ENCODE peak calls at places on chromosomes 1 and 21, in nine cellular contexts. One of them, this sample, is unnamed.

GRCh38 chr1:197614916-197615692 is 160.2 kb downstream of the DENND1B start:
- DNase-seq in upper lobe of left lung: no peak
- DNase-seq in cardiac muscle cell: peak; percentile 57
- DNase-seq in stimulated activated CD4-positive, alpha-beta T cell treated with anti-CD3 and anti-CD28 coated beads, Interleukin-1b, Interleukin-23, amount 100 ng/mL, for 4 hours: peak; percentile 2
- DNase-seq in OCI-LY7: peak; percentile 53
- DNase-seq in Right ventricle myocardium superior: no peak
- DNase-seq in effector CD8-positive, alpha-beta T cell: no peak
- DNase-seq in NCI-H1930: no peak
- DNase-seq in kidney glomerular epithelial cell: peak; percentile 42
- DNase-seq in this sample: peak; percentile 62

GRCh38 chr21:32925098-32925497 is 100.6 kb upstream of the OLIG2 start:
- DNase-seq in upper lobe of left lung: no peak
- DNase-seq in cardiac muscle cell: no peak
- DNase-seq in stimulated activated CD4-positive, alpha-beta T cell treated with anti-CD3 and anti-CD28 coated beads, Interleukin-1b, Interleukin-23, amount 100 ng/mL, for 4 hours: no peak
- DNase-seq in OCI-LY7: no peak
- DNase-seq in Right ventricle myocardium superior: no peak
- DNase-seq in effector CD8-positive, alpha-beta T cell: no peak
- DNase-seq in NCI-H1930: no peak
- DNase-seq in kidney glomerular epithelial cell: no peak
- DNase-seq in this sample: no peak

GRCh38 chr1:92464588-92465255 is 22.0 kb downstream of the GFI1 start:
- DNase-seq in upper lobe of left lung: no peak
- DNase-seq in cardiac muscle cell: no peak
- DNase-seq in stimulated activated CD4-positive, alpha-beta T cell treated with anti-CD3 and anti-CD28 coated beads, Interleukin-1b, Interleukin-23, amount 100 ng/mL, for 4 hours: no peak
- DNase-seq in OCI-LY7: no peak
- DNase-seq in Right ventricle myocardium superior: no peak
- DNase-seq in effector CD8-positive, alpha-beta T cell: no peak
- DNase-seq in NCI-H1930: no peak
- DNase-seq in kidney glomerular epithelial cell: no peak
- DNase-seq in this sample: no peak

GRCh38 chr1:156676450-156676819 is 772 bp downstream of the NES start:
- DNase-seq in upper lobe of left lung: peak; percentile 85
- DNase-seq in cardiac muscle cell: no peak
- DNase-seq in stimulated activated CD4-positive, alpha-beta T cell treated with anti-CD3 and anti-CD28 coated beads, Interleukin-1b, Interleukin-23, amount 100 ng/mL, for 4 hours: no peak
- DNase-seq in OCI-LY7: no peak
- DNase-seq in Right ventricle myocardium superior: no peak
- DNase-seq in effector CD8-positive, alpha-beta T cell: no peak
- DNase-seq in NCI-H1930: no peak
- DNase-seq in kidney glomerular epithelial cell: no peak
- DNase-seq in this sample: peak; percentile 68

GRCh38 chr21:36700961-36701911 is 2.3 kb downstream of the SIM2 start:
- DNase-seq in upper lobe of left lung: peak; percentile 79
- DNase-seq in cardiac muscle cell: peak; percentile 41
- DNase-seq in stimulated activated CD4-positive, alpha-beta T cell treated with anti-CD3 and anti-CD28 coated beads, Interleukin-1b, Interleukin-23, amount 100 ng/mL, for 4 hours: no peak
- DNase-seq in OCI-LY7: no peak
- DNase-seq in Right ventricle myocardium superior: no peak
- DNase-seq in effector CD8-positive, alpha-beta T cell: no peak
- DNase-seq in NCI-H1930: no peak
- DNase-seq in kidney glomerular epithelial cell: no peak
- DNase-seq in this sample: peak; percentile 35

GRCh38 chr1:24386241-24386640 is 27.3 kb downstream of the STPG1 start:
- DNase-seq in upper lobe of left lung: no peak
- DNase-seq in cardiac muscle cell: peak; percentile 28
- DNase-seq in stimulated activated CD4-positive, alpha-beta T cell treated with anti-CD3 and anti-CD28 coated beads, Interleukin-1b, Interleukin-23, amount 100 ng/mL, for 4 hours: no peak
- DNase-seq in OCI-LY7: no peak
- DNase-seq in Right ventricle myocardium superior: no peak
- DNase-seq in effector CD8-positive, alpha-beta T cell: no peak
- DNase-seq in NCI-H1930: no peak
- DNase-seq in kidney glomerular epithelial cell: no peak
- DNase-seq in this sample: peak; percentile 74

GRCh38 chr1:31387612-31388011 is 14.7 kb upstream of the FABP3 start:
- DNase-seq in upper lobe of left lung: no peak
- DNase-seq in cardiac muscle cell: no peak
- DNase-seq in stimulated activated CD4-positive, alpha-beta T cell treated with anti-CD3 and anti-CD28 coated beads, Interleukin-1b, Interleukin-23, amount 100 ng/mL, for 4 hours: no peak
- DNase-seq in OCI-LY7: no peak
- DNase-seq in Right ventricle myocardium superior: no peak
- DNase-seq in effector CD8-positive, alpha-beta T cell: no peak
- DNase-seq in NCI-H1930: no peak
- DNase-seq in kidney glomerular epithelial cell: no peak
- DNase-seq in this sample: no peak

GRCh38 chr21:14716761-14717396 is 170.8 kb upstream of the SAMSN1 start:
- DNase-seq in upper lobe of left lung: no peak
- DNase-seq in cardiac muscle cell: no peak
- DNase-seq in stimulated activated CD4-positive, alpha-beta T cell treated with anti-CD3 and anti-CD28 coated beads, Interleukin-1b, Interleukin-23, amount 100 ng/mL, for 4 hours: no peak
- DNase-seq in OCI-LY7: no peak
- DNase-seq in Right ventricle myocardium superior: no peak
- DNase-seq in effector CD8-positive, alpha-beta T cell: no peak
- DNase-seq in NCI-H1930: no peak
- DNase-seq in kidney glomerular epithelial cell: no peak
- DNase-seq in this sample: no peak

GRCh38 chr1:110281363-110282290 is 57.5 kb upstream of the RBM15 start:
- DNase-seq in upper lobe of left lung: no peak
- DNase-seq in cardiac muscle cell: no peak
- DNase-seq in stimulated activated CD4-positive, alpha-beta T cell treated with anti-CD3 and anti-CD28 coated beads, Interleukin-1b, Interleukin-23, amount 100 ng/mL, for 4 hours: no peak
- DNase-seq in OCI-LY7: no peak
- DNase-seq in Right ventricle myocardium superior: no peak
- DNase-seq in effector CD8-positive, alpha-beta T cell: no peak
- DNase-seq in NCI-H1930: peak; percentile 50
- DNase-seq in kidney glomerular epithelial cell: no peak
- DNase-seq in this sample: no peak

GRCh38 chr1:53637726-53638640 is 101.0 kb downstream of the GLIS1 start:
- DNase-seq in upper lobe of left lung: no peak
- DNase-seq in cardiac muscle cell: no peak
- DNase-seq in stimulated activated CD4-positive, alpha-beta T cell treated with anti-CD3 and anti-CD28 coated beads, Interleukin-1b, Interleukin-23, amount 100 ng/mL, for 4 hours: no peak
- DNase-seq in OCI-LY7: no peak
- DNase-seq in Right ventricle myocardium superior: no peak
- DNase-seq in effector CD8-positive, alpha-beta T cell: no peak
- DNase-seq in NCI-H1930: no peak
- DNase-seq in kidney glomerular epithelial cell: no peak
- DNase-seq in this sample: no peak

GRCh38 chr1:204880906-204881305 is 10.2 kb downstream of the NFASC start:
- DNase-seq in upper lobe of left lung: no peak
- DNase-seq in cardiac muscle cell: no peak
- DNase-seq in stimulated activated CD4-positive, alpha-beta T cell treated with anti-CD3 and anti-CD28 coated beads, Interleukin-1b, Interleukin-23, amount 100 ng/mL, for 4 hours: no peak
- DNase-seq in OCI-LY7: no peak
- DNase-seq in Right ventricle myocardium superior: no peak
- DNase-seq in effector CD8-positive, alpha-beta T cell: no peak
- DNase-seq in NCI-H1930: no peak
- DNase-seq in kidney glomerular epithelial cell: no peak
- DNase-seq in this sample: no peak

GRCh38 chr1:107820797-107821196 is 144.2 kb downstream of the VAV3 start:
- DNase-seq in upper lobe of left lung: no peak
- DNase-seq in cardiac muscle cell: no peak
- DNase-seq in stimulated activated CD4-positive, alpha-beta T cell treated with anti-CD3 and anti-CD28 coated beads, Interleukin-1b, Interleukin-23, amount 100 ng/mL, for 4 hours: no peak
- DNase-seq in OCI-LY7: no peak
- DNase-seq in Right ventricle myocardium superior: no peak
- DNase-seq in effector CD8-positive, alpha-beta T cell: no peak
- DNase-seq in NCI-H1930: no peak
- DNase-seq in kidney glomerular epithelial cell: peak; percentile 26
- DNase-seq in this sample: no peak

GRCh38 chr1:182761396-182762395 is 27.9 kb upstream of the NPL start:
- DNase-seq in upper lobe of left lung: no peak
- DNase-seq in cardiac muscle cell: no peak
- DNase-seq in stimulated activated CD4-positive, alpha-beta T cell treated with anti-CD3 and anti-CD28 coated beads, Interleukin-1b, Interleukin-23, amount 100 ng/mL, for 4 hours: no peak
- DNase-seq in OCI-LY7: no peak
- DNase-seq in Right ventricle myocardium superior: no peak
- DNase-seq in effector CD8-positive, alpha-beta T cell: no peak
- DNase-seq in NCI-H1930: no peak
- DNase-seq in kidney glomerular epithelial cell: no peak
- DNase-seq in this sample: peak; percentile 20

GRCh38 chr1:29461115-29461739 is 224.9 kb downstream of the PTPRU start:
- DNase-seq in upper lobe of left lung: peak; percentile 47
- DNase-seq in cardiac muscle cell: no peak
- DNase-seq in stimulated activated CD4-positive, alpha-beta T cell treated with anti-CD3 and anti-CD28 coated beads, Interleukin-1b, Interleukin-23, amount 100 ng/mL, for 4 hours: no peak
- DNase-seq in OCI-LY7: no peak
- DNase-seq in Right ventricle myocardium superior: no peak
- DNase-seq in effector CD8-positive, alpha-beta T cell: no peak
- DNase-seq in NCI-H1930: no peak
- DNase-seq in kidney glomerular epithelial cell: no peak
- DNase-seq in this sample: no peak

GRCh38 chr1:72526926-72527325 is 244.6 kb upstream of the NEGR1 start:
- DNase-seq in upper lobe of left lung: no peak
- DNase-seq in cardiac muscle cell: no peak
- DNase-seq in stimulated activated CD4-positive, alpha-beta T cell treated with anti-CD3 and anti-CD28 coated beads, Interleukin-1b, Interleukin-23, amount 100 ng/mL, for 4 hours: no peak
- DNase-seq in OCI-LY7: no peak
- DNase-seq in Right ventricle myocardium superior: no peak
- DNase-seq in effector CD8-positive, alpha-beta T cell: no peak
- DNase-seq in NCI-H1930: no peak
- DNase-seq in kidney glomerular epithelial cell: peak; percentile 25
- DNase-seq in this sample: peak; percentile 74

GRCh38 chr1:165647517-165647916 is 16.5 kb downstream of the MGST3 start:
- DNase-seq in upper lobe of left lung: no peak
- DNase-seq in cardiac muscle cell: no peak
- DNase-seq in stimulated activated CD4-positive, alpha-beta T cell treated with anti-CD3 and anti-CD28 coated beads, Interleukin-1b, Interleukin-23, amount 100 ng/mL, for 4 hours: no peak
- DNase-seq in OCI-LY7: no peak
- DNase-seq in Right ventricle myocardium superior: no peak
- DNase-seq in effector CD8-positive, alpha-beta T cell: no peak
- DNase-seq in NCI-H1930: no peak
- DNase-seq in kidney glomerular epithelial cell: no peak
- DNase-seq in this sample: no peak

GRCh38 chr1:246293366-246294121 is 213.5 kb downstream of the SMYD3 start:
- DNase-seq in upper lobe of left lung: no peak
- DNase-seq in cardiac muscle cell: peak; percentile 63
- DNase-seq in stimulated activated CD4-positive, alpha-beta T cell treated with anti-CD3 and anti-CD28 coated beads, Interleukin-1b, Interleukin-23, amount 100 ng/mL, for 4 hours: no peak
- DNase-seq in OCI-LY7: no peak
- DNase-seq in Right ventricle myocardium superior: no peak
- DNase-seq in effector CD8-positive, alpha-beta T cell: no peak
- DNase-seq in NCI-H1930: no peak
- DNase-seq in kidney glomerular epithelial cell: no peak
- DNase-seq in this sample: no peak

GRCh38 chr1:226800763-226801380 is 61.8 kb upstream of the ITPKB start:
- DNase-seq in upper lobe of left lung: no peak
- DNase-seq in cardiac muscle cell: no peak
- DNase-seq in stimulated activated CD4-positive, alpha-beta T cell treated with anti-CD3 and anti-CD28 coated beads, Interleukin-1b, Interleukin-23, amount 100 ng/mL, for 4 hours: no peak
- DNase-seq in OCI-LY7: no peak
- DNase-seq in Right ventricle myocardium superior: no peak
- DNase-seq in effector CD8-positive, alpha-beta T cell: no peak
- DNase-seq in NCI-H1930: no peak
- DNase-seq in kidney glomerular epithelial cell: no peak
- DNase-seq in this sample: no peak

GRCh38 chr1:159996653-159997052 is 35.1 kb downstream of the PIGM start:
- DNase-seq in upper lobe of left lung: no peak
- DNase-seq in cardiac muscle cell: peak; percentile 42
- DNase-seq in stimulated activated CD4-positive, alpha-beta T cell treated with anti-CD3 and anti-CD28 coated beads, Interleukin-1b, Interleukin-23, amount 100 ng/mL, for 4 hours: no peak
- DNase-seq in OCI-LY7: no peak
- DNase-seq in Right ventricle myocardium superior: no peak
- DNase-seq in effector CD8-positive, alpha-beta T cell: no peak
- DNase-seq in NCI-H1930: no peak
- DNase-seq in kidney glomerular epithelial cell: peak; percentile 63
- DNase-seq in this sample: peak; percentile 85

GRCh38 chr1:98761238-98761637 is 99.7 kb downstream of the SNX7 start:
- DNase-seq in upper lobe of left lung: no peak
- DNase-seq in cardiac muscle cell: peak; percentile 13
- DNase-seq in stimulated activated CD4-positive, alpha-beta T cell treated with anti-CD3 and anti-CD28 coated beads, Interleukin-1b, Interleukin-23, amount 100 ng/mL, for 4 hours: no peak
- DNase-seq in OCI-LY7: peak; percentile 2
- DNase-seq in Right ventricle myocardium superior: no peak
- DNase-seq in effector CD8-positive, alpha-beta T cell: no peak
- DNase-seq in NCI-H1930: no peak
- DNase-seq in kidney glomerular epithelial cell: no peak
- DNase-seq in this sample: no peak

GRCh38 chr1:205492201-205492667 is 12.2 kb upstream of the CDK18 start:
- DNase-seq in upper lobe of left lung: no peak
- DNase-seq in cardiac muscle cell: no peak
- DNase-seq in stimulated activated CD4-positive, alpha-beta T cell treated with anti-CD3 and anti-CD28 coated beads, Interleukin-1b, Interleukin-23, amount 100 ng/mL, for 4 hours: no peak
- DNase-seq in OCI-LY7: no peak
- DNase-seq in Right ventricle myocardium superior: no peak
- DNase-seq in effector CD8-positive, alpha-beta T cell: no peak
- DNase-seq in NCI-H1930: no peak
- DNase-seq in kidney glomerular epithelial cell: no peak
- DNase-seq in this sample: peak; percentile 26

GRCh38 chr1:27658951-27659496 is 13.0 kb downstream of the IFI6 start:
- DNase-seq in upper lobe of left lung: no peak
- DNase-seq in cardiac muscle cell: no peak
- DNase-seq in stimulated activated CD4-positive, alpha-beta T cell treated with anti-CD3 and anti-CD28 coated beads, Interleukin-1b, Interleukin-23, amount 100 ng/mL, for 4 hours: no peak
- DNase-seq in OCI-LY7: peak; percentile 52
- DNase-seq in Right ventricle myocardium superior: no peak
- DNase-seq in effector CD8-positive, alpha-beta T cell: peak; percentile 26
- DNase-seq in NCI-H1930: no peak
- DNase-seq in kidney glomerular epithelial cell: no peak
- DNase-seq in this sample: peak; percentile 62

GRCh38 chr1:234694661-234695060 is 84.7 kb upstream of the IRF2BP2 start:
- DNase-seq in upper lobe of left lung: no peak
- DNase-seq in cardiac muscle cell: no peak
- DNase-seq in stimulated activated CD4-positive, alpha-beta T cell treated with anti-CD3 and anti-CD28 coated beads, Interleukin-1b, Interleukin-23, amount 100 ng/mL, for 4 hours: no peak
- DNase-seq in OCI-LY7: no peak
- DNase-seq in Right ventricle myocardium superior: no peak
- DNase-seq in effector CD8-positive, alpha-beta T cell: no peak
- DNase-seq in NCI-H1930: no peak
- DNase-seq in kidney glomerular epithelial cell: no peak
- DNase-seq in this sample: no peak

GRCh38 chr1:18121072-18121820 is 13.6 kb downstream of the IGSF21 start:
- DNase-seq in upper lobe of left lung: no peak
- DNase-seq in cardiac muscle cell: no peak
- DNase-seq in stimulated activated CD4-positive, alpha-beta T cell treated with anti-CD3 and anti-CD28 coated beads, Interleukin-1b, Interleukin-23, amount 100 ng/mL, for 4 hours: no peak
- DNase-seq in OCI-LY7: no peak
- DNase-seq in Right ventricle myocardium superior: no peak
- DNase-seq in effector CD8-positive, alpha-beta T cell: no peak
- DNase-seq in NCI-H1930: no peak
- DNase-seq in kidney glomerular epithelial cell: no peak
- DNase-seq in this sample: no peak

GRCh38 chr21:32472890-32473765 is 60.6 kb downstream of the EVA1C start:
- DNase-seq in upper lobe of left lung: no peak
- DNase-seq in cardiac muscle cell: no peak
- DNase-seq in stimulated activated CD4-positive, alpha-beta T cell treated with anti-CD3 and anti-CD28 coated beads, Interleukin-1b, Interleukin-23, amount 100 ng/mL, for 4 hours: no peak
- DNase-seq in OCI-LY7: no peak
- DNase-seq in Right ventricle myocardium superior: no peak
- DNase-seq in effector CD8-positive, alpha-beta T cell: no peak
- DNase-seq in NCI-H1930: no peak
- DNase-seq in kidney glomerular epithelial cell: no peak
- DNase-seq in this sample: no peak

GRCh38 chr1:17559618-17560419 is 20.3 kb downstream of the ARHGEF10L start:
- DNase-seq in upper lobe of left lung: no peak
- DNase-seq in cardiac muscle cell: no peak
- DNase-seq in stimulated activated CD4-positive, alpha-beta T cell treated with anti-CD3 and anti-CD28 coated beads, Interleukin-1b, Interleukin-23, amount 100 ng/mL, for 4 hours: no peak
- DNase-seq in OCI-LY7: no peak
- DNase-seq in Right ventricle myocardium superior: no peak
- DNase-seq in effector CD8-positive, alpha-beta T cell: no peak
- DNase-seq in NCI-H1930: no peak
- DNase-seq in kidney glomerular epithelial cell: peak; percentile 54
- DNase-seq in this sample: no peak

GRCh38 chr1:150613061-150613920 is 16.1 kb downstream of the ENSA start:
- DNase-seq in upper lobe of left lung: no peak
- DNase-seq in cardiac muscle cell: no peak
- DNase-seq in stimulated activated CD4-positive, alpha-beta T cell treated with anti-CD3 and anti-CD28 coated beads, Interleukin-1b, Interleukin-23, amount 100 ng/mL, for 4 hours: no peak
- DNase-seq in OCI-LY7: peak; percentile 53
- DNase-seq in Right ventricle myocardium superior: no peak
- DNase-seq in effector CD8-positive, alpha-beta T cell: no peak
- DNase-seq in NCI-H1930: no peak
- DNase-seq in kidney glomerular epithelial cell: peak; percentile 11
- DNase-seq in this sample: peak; percentile 58

GRCh38 chr1:60960846-60961542 is 121.4 kb upstream of the NFIA start:
- DNase-seq in upper lobe of left lung: no peak
- DNase-seq in cardiac muscle cell: peak; percentile 56
- DNase-seq in stimulated activated CD4-positive, alpha-beta T cell treated with anti-CD3 and anti-CD28 coated beads, Interleukin-1b, Interleukin-23, amount 100 ng/mL, for 4 hours: no peak
- DNase-seq in OCI-LY7: no peak
- DNase-seq in Right ventricle myocardium superior: no peak
- DNase-seq in effector CD8-positive, alpha-beta T cell: no peak
- DNase-seq in NCI-H1930: no peak
- DNase-seq in kidney glomerular epithelial cell: peak; percentile 62
- DNase-seq in this sample: no peak

GRCh38 chr1:178037510-178038253 is 56.2 kb upstream of the RASAL2 start:
- DNase-seq in upper lobe of left lung: peak; percentile 97
- DNase-seq in cardiac muscle cell: peak; percentile 79
- DNase-seq in stimulated activated CD4-positive, alpha-beta T cell treated with anti-CD3 and anti-CD28 coated beads, Interleukin-1b, Interleukin-23, amount 100 ng/mL, for 4 hours: no peak
- DNase-seq in OCI-LY7: no peak
- DNase-seq in Right ventricle myocardium superior: peak; percentile 93
- DNase-seq in effector CD8-positive, alpha-beta T cell: no peak
- DNase-seq in NCI-H1930: no peak
- DNase-seq in kidney glomerular epithelial cell: peak; percentile 71
- DNase-seq in this sample: peak; percentile 91

GRCh38 chr1:4587721-4588120 is 66.7 kb upstream of the AJAP1 start:
- DNase-seq in upper lobe of left lung: no peak
- DNase-seq in cardiac muscle cell: no peak
- DNase-seq in stimulated activated CD4-positive, alpha-beta T cell treated with anti-CD3 and anti-CD28 coated beads, Interleukin-1b, Interleukin-23, amount 100 ng/mL, for 4 hours: no peak
- DNase-seq in OCI-LY7: no peak
- DNase-seq in Right ventricle myocardium superior: no peak
- DNase-seq in effector CD8-positive, alpha-beta T cell: no peak
- DNase-seq in NCI-H1930: no peak
- DNase-seq in kidney glomerular epithelial cell: no peak
- DNase-seq in this sample: no peak

GRCh38 chr1:5001466-5001865 is 347.1 kb downstream of the AJAP1 start:
- DNase-seq in upper lobe of left lung: no peak
- DNase-seq in cardiac muscle cell: peak; percentile 45
- DNase-seq in stimulated activated CD4-positive, alpha-beta T cell treated with anti-CD3 and anti-CD28 coated beads, Interleukin-1b, Interleukin-23, amount 100 ng/mL, for 4 hours: no peak
- DNase-seq in OCI-LY7: peak; percentile 2
- DNase-seq in Right ventricle myocardium superior: no peak
- DNase-seq in effector CD8-positive, alpha-beta T cell: no peak
- DNase-seq in NCI-H1930: no peak
- DNase-seq in kidney glomerular epithelial cell: no peak
- DNase-seq in this sample: no peak